ENCODE peak calls at places on chromosome 13, in four cellular contexts. N is tibial nerve, M is BJ, L is IMR-90. F is an unnamed sample. For H3K36me3, the result is how much of the 10 kb centered on the place peaks cover.

GRCh38 chr13:98643479-98643878 is 66.6 kb upstream of the STK24 start:
- DNase-seq in L (no peak), M (no peak), N (no peak), F (no peak)

GRCh38 chr13:51704399-51705306 is 99.3 kb downstream of the DHRS12 start:
- DNase-seq in L (no peak), M (no peak), N (no peak), F (peak)

GRCh38 chr13:111541345-111541744 is 220.9 kb downstream of the TEX29 start:
- DNase-seq in N (no peak), M (no peak), L (no peak), F (no peak)

GRCh38 chr13:19864018-19864338 is 529 bp upstream of the ZMYM5 start:
- DNase-seq in N (peak), L (no peak), M (no peak), F (peak)

GRCh38 chr13:22690756-22691155 is 490.0 kb upstream of the SGCG start:
- DNase-seq in L (no peak), N (no peak), M (no peak), F (no peak)

GRCh38 chr13:35460061-35460460 is 16.4 kb downstream of the MAB21L1 start:
- DNase-seq in M (no peak), N (no peak), L (no peak), F (no peak)

GRCh38 chr13:37657134-37657533 is 58.6 kb upstream of the POSTN start:
- DNase-seq in L (peak), M (peak), N (no peak), F (no peak)

GRCh38 chr13:53513199-53513598 is 484.6 kb downstream of the OLFM4 start:
- DNase-seq in L (no peak), M (no peak), N (no peak), F (no peak)

GRCh38 chr13:64471916-64472315 is 2758.2 kb downstream of the PCDH9 start:
- DNase-seq in N (no peak), M (no peak), L (peak), F (no peak)

GRCh38 chr13:23320926-23321533 is 112.5 kb downstream of the SACS start:
- DNase-seq in N (no peak), M (no peak), L (no peak), F (no peak)

GRCh38 chr13:32511482-32511881 is 27.1 kb downstream of the N4BP2L2 start:
- DNase-seq in M (no peak), L (no peak), N (no peak), F (no peak)

DNA sequence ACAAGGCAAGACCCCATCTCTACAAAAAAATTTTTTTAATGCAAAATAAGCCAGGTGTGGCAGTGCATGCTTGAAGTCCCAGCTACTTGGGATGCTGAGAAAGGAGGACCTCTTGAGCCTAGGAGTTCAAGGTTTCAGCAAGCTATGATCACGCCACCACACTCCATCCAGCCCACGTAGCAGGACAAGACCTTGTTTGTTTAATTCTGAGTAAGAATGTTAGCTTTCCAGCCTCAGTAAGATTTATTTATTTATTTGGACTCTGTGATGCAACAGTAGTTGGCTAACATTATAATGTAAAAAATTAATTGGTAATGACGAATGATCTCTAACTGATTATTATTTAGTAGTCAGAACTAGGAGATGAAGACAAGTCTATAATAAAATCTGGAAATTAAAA is 23.3 kb downstream of the N4BP2L2 start:
- DNase-seq in L (peak), M (no peak), N (no peak), F (no peak)
- H3K36me3 ChIP-seq in L (under half), M (under half), N (half or more), F (under half)

GRCh38 chr13:39676315-39676876 is 20.9 kb downstream of the COG6 start:
- DNase-seq in M (no peak), N (no peak), L (peak), F (peak)
- TF ChIP-seq CTCF in M (peak), N (peak), L (peak), F (peak)

GRCh38 chr13:42174344-42175162 is 97.4 kb upstream of the AKAP11 start:
- DNase-seq in L (peak), N (no peak), M (peak), F (no peak)

GRCh38 chr13:42181381-42181953 is 90.5 kb upstream of the AKAP11 start:
- DNase-seq in N (no peak), M (no peak), L (no peak), F (no peak)

GRCh38 chr13:42176286-42176685 is 95.7 kb upstream of the AKAP11 start:
- DNase-seq in L (no peak), N (no peak), M (no peak), F (no peak)

GRCh38 chr13:42173789-42174343 is 98.1 kb upstream of the AKAP11 start:
- DNase-seq in L (peak), N (no peak), M (no peak), F (no peak)

DNA sequence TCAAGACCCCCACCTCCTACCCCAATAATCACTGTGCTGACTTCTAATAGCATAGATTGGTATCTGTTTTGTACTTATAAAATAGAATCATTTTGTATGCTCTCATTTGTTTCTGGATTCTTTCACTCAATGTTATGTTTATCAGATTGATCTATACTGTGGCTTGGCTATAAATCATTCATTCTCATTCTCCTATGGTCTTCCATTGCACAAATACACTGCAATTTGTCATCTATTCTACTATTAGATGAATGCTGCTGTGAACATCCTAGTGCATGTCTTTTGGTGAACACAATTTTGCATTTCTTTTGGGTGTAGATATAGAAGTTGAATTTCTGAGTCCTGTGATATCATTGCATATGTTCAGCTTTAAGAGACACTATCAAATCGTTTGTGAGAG is 94.8 kb upstream of the AKAP11 start:
- DNase-seq in N (no peak), M (no peak), L (no peak), F (no peak)
- H3K36me3 ChIP-seq in N (under half), M (under half), L (under half), F (under half)

DNA sequence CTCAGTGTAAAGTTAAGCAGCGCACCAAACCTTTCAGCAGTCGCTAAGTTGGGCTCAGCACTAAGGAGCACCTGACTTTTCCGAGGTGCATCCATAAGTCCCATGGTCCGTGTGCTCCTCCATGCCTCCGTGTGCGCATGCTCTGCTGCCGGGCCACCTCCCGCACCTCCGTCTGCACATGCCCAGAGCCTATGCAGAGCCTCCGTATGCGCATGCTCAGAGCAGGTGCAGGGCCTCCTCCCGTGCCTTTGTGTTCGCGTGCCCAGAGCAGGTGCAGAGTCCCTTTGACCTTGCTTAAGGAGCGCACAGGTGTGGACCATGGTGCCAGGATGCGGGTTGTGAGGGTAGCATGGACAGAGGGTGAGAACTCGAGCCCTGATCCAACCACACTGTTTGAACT is 46.0 kb downstream of the ATP11A start:
- DNase-seq in L (no peak), M (no peak), N (no peak), F (no peak)
- TF ChIP-seq CTCF in L (no peak), M (no peak), N (no peak), F (no peak)

GRCh38 chr13:42498521-42498920 is 75.4 kb upstream of the TNFSF11 start:
- DNase-seq in N (no peak), M (no peak), L (no peak), F (no peak)
- H3K36me3 ChIP-seq in N (under half), M (under half), L (under half), F (under half)

DNA sequence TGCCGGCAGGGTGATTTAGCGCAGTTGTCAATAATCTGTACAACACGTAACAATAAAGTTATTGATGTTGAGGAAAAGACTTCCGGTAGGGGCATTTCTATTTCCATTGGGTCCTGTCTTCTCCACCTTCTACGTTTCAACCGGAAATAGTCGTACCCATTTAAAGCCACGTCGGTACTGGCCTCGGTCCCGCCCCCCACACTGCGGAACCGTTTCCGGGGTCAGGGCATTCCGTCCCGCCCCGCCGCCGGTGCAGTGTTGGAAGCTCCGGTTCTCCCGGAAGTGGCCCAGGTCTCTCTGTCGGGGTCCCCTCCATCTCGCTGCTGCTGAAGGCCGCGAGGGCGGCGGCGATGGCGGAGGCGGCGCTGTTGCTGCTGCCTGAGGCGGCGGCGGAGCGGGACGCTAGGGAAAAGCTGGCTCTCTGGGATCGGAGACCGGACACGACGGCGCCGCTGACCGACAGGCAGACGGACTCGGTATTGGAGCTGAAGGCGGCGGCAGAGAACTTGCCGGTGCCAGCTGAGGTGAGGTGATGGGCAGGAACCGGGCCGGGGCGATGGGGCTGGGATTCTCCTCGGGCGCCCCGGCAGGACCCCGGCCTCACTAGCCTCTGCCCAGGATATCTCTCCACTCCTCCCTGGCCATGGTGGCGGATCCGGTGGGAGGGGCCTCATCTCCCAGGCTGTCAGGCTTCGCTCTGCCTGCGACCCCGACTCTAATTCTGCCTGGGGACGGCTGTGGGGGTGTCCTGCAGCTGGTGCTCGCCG is at the start of gene COG3:
- DNase-seq in L (peak), M (peak), N (peak), F (peak)
- TF ChIP-seq CTCF in L (peak), M (peak), N (no peak), F (peak)

DNA sequence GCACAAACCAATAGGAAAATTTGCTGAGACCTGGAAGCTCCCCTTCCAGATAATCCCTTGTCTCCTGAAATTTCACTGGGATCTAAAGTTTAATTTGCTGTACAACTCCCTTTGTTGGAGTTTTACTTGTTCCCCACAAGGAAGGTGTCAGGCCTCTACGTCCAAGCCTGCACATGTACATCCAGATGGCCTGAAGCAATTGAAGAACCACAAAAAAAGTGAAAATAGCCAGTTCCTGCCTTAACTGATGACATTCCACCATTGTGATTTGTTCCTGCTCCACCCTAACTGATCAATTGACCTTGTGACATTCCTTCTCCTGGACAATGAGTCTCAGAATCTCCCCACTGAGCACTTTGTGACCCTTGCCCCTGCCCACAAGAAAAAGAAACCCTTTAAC is 716.0 kb upstream of the PCDH20 start:
- DNase-seq in L (no peak), N (no peak), M (no peak), F (no peak)
- H3K36me3 ChIP-seq in L (under half), N (under half), M (under half), F (under half)

DNA sequence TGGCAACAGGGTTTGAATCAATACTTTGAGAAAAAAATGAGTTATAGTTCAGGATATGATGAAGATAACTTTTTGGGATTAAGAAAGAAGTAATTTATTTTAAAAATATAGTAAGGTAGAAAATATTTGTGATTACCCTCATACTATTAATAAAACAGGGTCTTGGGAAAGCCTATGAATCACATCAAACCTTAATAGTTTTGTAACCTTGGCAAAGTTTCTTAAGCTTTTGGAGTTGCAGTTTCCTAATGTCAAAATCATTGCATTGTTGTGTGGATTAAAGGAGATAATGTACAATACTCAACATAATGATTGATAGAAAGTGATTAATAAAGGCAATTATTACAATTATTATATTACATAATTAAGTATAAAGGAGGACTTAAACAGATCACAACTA is 149.0 kb downstream of the LMO7 start:
- DNase-seq in M (no peak), L (peak), N (no peak), F (no peak)
- TF ChIP-seq CTCF in M (no peak), L (no peak), N (no peak), F (no peak)